ENCODE peak calls at places on chromosomes 12 and 14, in seven cellular contexts. S, H, E, D, K, W and N are unnamed samples.

GRCh38 chr14:101876539-101876938 is 87.8 kb upstream of the DYNC1H1 start:
- DNase-seq in H (peak; percentile 50), S (peak; percentile 73), E (peak; percentile 85), W (peak; percentile 86), D (peak; percentile 54), K (peak; percentile 42), N (peak; percentile 56)

GRCh38 chr12:17108877-17109520 is 503.0 kb upstream of the LMO3 start:
- DNase-seq in D (no peak), H (no peak), S (no peak), K (no peak), E (no peak), W (no peak), N (no peak)

GRCh38 chr14:99758121-99758871 is 34.9 kb upstream of the EML1 start:
- DNase-seq in H (no peak), K (no peak), W (no peak), D (no peak), S (no peak), E (no peak), N (peak; percentile 12)

GRCh38 chr12:93380480-93381121 is 2.9 kb downstream of the NUDT4 start:
- DNase-seq in D (no peak), W (no peak), H (no peak), S (no peak), E (no peak), K (no peak), N (no peak)

GRCh38 chr14:101796479-101796878 is 35.0 kb downstream of the PPP2R5C start:
- DNase-seq in S (no peak), K (no peak), W (no peak), H (no peak), D (no peak), E (no peak), N (no peak)

GRCh38 chr12:116393859-116394650 is 116.6 kb upstream of the MED13L start:
- DNase-seq in W (no peak), D (no peak), E (no peak), K (no peak), H (no peak), S (no peak), N (no peak)

GRCh38 chr14:74510955-74511354 is 17.4 kb downstream of the ISCA2 start:
- DNase-seq in D (no peak), H (no peak), E (no peak), S (no peak), W (no peak), K (no peak), N (no peak)

GRCh38 chr14:98946995-98947394 is 325.0 kb downstream of the BCL11B start:
- DNase-seq in W (no peak), E (peak; percentile 26), K (peak; percentile 48), S (no peak), D (no peak), H (no peak), N (no peak)

GRCh38 chr14:68547305-68548193 is 245.3 kb downstream of the ZFP36L1 start:
- DNase-seq in K (peak; percentile 87), D (peak; percentile 81), W (peak; percentile 67), E (peak; percentile 86), S (peak; percentile 96), H (no peak), N (no peak)

GRCh38 chr12:53712059-53712643 is 15.1 kb downstream of the CALCOCO1 start:
- DNase-seq in K (no peak), W (no peak), E (no peak), H (no peak), S (no peak), D (no peak), N (no peak)

GRCh38 chr12:121277367-121277744 is 19.2 kb downstream of the CAMKK2 start:
- DNase-seq in E (no peak), W (no peak), K (no peak), S (no peak), D (no peak), H (no peak), N (no peak)

GRCh38 chr12:105164068-105164467 is 56.5 kb downstream of the WASHC4 start:
- DNase-seq in D (no peak), K (no peak), S (no peak), H (no peak), W (no peak), E (no peak), N (no peak)

GRCh38 chr14:90521121-90521929 is 124.5 kb downstream of the CALM1 start:
- DNase-seq in K (peak; percentile 39), E (peak; percentile 72), W (no peak), H (no peak), D (no peak), S (no peak), N (no peak)

GRCh38 chr14:105774001-105774400 is 247.6 kb downstream of the TMEM121 start:
- DNase-seq in K (no peak), D (no peak), E (no peak), H (no peak), S (no peak), W (no peak), N (no peak)

GRCh38 chr14:85921241-85921640 is 391.3 kb downstream of the FLRT2 start:
- DNase-seq in D (no peak), H (no peak), S (no peak), W (no peak), E (no peak), K (no peak), N (no peak)

GRCh38 chr12:111428728-111429175 is 23.0 kb downstream of the SH2B3 start:
- DNase-seq in K (no peak), E (no peak), H (no peak), W (peak; percentile 87), D (no peak), S (no peak), N (peak; percentile 83)

GRCh38 chr12:111773801-111774551 is 7.2 kb downstream of the ALDH2 start:
- DNase-seq in K (peak; percentile 89), D (peak; percentile 69), S (peak; percentile 89), E (peak; percentile 87), H (no peak), W (peak; percentile 57), N (peak; percentile 90)

GRCh38 chr14:62528296-62528695 is 517.0 kb downstream of the KCNH5 start:
- DNase-seq in W (no peak), H (no peak), E (no peak), K (no peak), D (no peak), S (no peak), N (no peak)

GRCh38 chr12:95195122-95195521 is 22.1 kb downstream of the FGD6 start:
- DNase-seq in W (no peak), K (no peak), E (no peak), S (no peak), H (no peak), D (no peak), N (no peak)

GRCh38 chr12:95192271-95192670 is 25.0 kb downstream of the FGD6 start:
- DNase-seq in D (no peak), K (no peak), S (no peak), E (no peak), W (no peak), H (no peak), N (no peak)

GRCh38 chr12:95185834-95186233 is 31.4 kb downstream of the FGD6 start:
- DNase-seq in W (no peak), K (no peak), D (no peak), S (no peak), H (no peak), E (no peak), N (no peak)

GRCh38 chr12:95191060-95191696 is 26.1 kb downstream of the FGD6 start:
- DNase-seq in E (no peak), H (no peak), W (no peak), S (no peak), K (no peak), D (no peak), N (no peak)
- TF ChIP-seq POLR2A in E (no peak), H (no peak), W (no peak), S (no peak), K (no peak), D (no peak), N (no peak)

DNA sequence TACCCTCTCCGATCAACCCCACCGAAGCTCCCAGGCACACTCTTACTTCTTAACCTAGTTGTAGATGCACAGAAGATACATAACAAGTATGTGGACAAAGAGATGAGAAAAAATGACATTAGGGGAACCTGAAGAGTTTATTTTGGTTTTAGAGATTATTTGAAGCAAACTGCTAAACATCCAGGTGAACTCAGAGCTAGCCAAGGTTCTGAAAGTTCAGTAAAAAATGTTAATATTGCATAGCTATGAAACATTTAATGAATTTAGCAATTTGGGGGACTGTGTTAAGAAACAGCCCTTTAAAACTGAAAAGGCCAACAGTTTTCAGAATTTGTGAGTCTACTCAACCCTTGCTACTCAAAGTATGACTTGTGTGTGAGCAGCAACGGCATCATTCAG is 174.4 kb downstream of the NAV3 start:
- DNase-seq in W (no peak), D (no peak), H (no peak), S (no peak), K (no peak), E (no peak), N (no peak)
- H3K27ac ChIP-seq in W (no peak overlapping the region), D (no peak overlapping the region), H (no peak overlapping the region), S (no peak overlapping the region), K (no peak overlapping the region), E (no peak overlapping the region), N (no peak overlapping the region)

GRCh38 chr14:76525106-76525825 is 149.3 kb downstream of the ESRRB start:
- DNase-seq in K (no peak), E (no peak), H (no peak), D (no peak), S (no peak), W (no peak), N (no peak)
- H3K4me3 ChIP-seq in K (no peak overlapping the region), E (no peak overlapping the region), H (no peak overlapping the region), D (no peak overlapping the region), S (no peak overlapping the region), W (no peak overlapping the region), N (no peak overlapping the region)

GRCh38 chr14:69715725-69716482 is 51.0 kb upstream of the SRSF5 start:
- DNase-seq in S (no peak), W (peak; percentile 77), D (peak; percentile 91), E (peak; percentile 63), K (peak; percentile 75), H (no peak), N (no peak)

GRCh38 chr14:69713127-69713800 is 53.7 kb upstream of the SRSF5 start:
- DNase-seq in K (no peak), S (peak; percentile 54), D (peak; percentile 84), E (no peak), H (no peak), W (no peak), N (no peak)

GRCh38 chr14:69713976-69714716 is 52.8 kb upstream of the SRSF5 start:
- DNase-seq in K (no peak), D (no peak), S (no peak), E (no peak), H (no peak), W (no peak), N (no peak)

GRCh38 chr14:69719501-69719951 is 47.4 kb upstream of the SRSF5 start:
- DNase-seq in D (peak; percentile 81), H (no peak), W (peak; percentile 49), S (peak; percentile 40), E (peak; percentile 59), K (peak; percentile 45), N (no peak)

DNA sequence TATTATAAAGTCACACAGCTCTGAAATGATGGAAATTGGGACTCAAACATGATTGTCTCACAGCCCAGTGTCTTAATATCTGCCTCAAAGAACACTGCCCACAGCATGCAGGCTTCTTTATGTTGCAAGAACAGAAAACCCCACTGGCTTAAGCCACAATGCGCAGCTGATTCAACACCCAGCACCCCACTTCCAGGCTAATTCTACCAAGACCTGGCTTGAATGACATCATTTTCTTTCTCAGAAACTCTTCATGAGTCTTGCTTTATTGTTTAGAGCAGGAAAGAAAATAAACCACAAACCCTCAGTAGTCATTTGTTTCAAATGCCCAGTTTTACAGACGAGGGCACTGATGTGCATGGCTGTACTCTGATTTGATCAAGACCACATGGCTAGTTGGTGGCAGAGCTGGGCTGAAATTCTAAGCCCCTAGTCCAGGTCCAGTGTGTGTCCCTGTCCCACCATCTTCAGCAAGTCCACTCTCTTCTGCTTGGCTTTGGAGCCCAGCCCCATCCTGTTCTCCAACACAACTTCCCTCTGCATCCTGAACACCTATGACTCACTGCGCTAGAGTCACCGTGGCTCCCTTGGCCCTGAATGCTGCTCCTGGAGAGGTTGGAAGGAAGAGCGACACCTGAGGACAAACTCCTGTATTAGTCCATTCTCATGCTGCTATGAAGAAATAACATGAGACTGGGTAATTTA is 50.3 kb upstream of the SRSF5 start:
- DNase-seq in S (no peak), E (no peak), K (no peak), H (no peak), W (no peak), D (peak; percentile 70), N (no peak)
- TF ChIP-seq POLR2A in S (no peak), E (no peak), K (no peak), H (no peak), W (no peak), D (no peak), N (no peak)